ENCODE peak calls at places on chromosomes 13 and 19, in eight cellular contexts. P is heart left ventricle, Z is left ventricle myocardium inferior, J is glutamatergic neuron, G is tibial nerve, C is right lobe of liver, L is brain microvascular endothelial cell, K is AG09319. V is an unnamed sample.

GRCh38 chr19:49986354-49986753 is 25.4 kb upstream of the SIGLEC11 start:
- DNase-seq in P (no peak), Z (no peak), J (no peak), G (no peak), C (no peak), L (no peak), K (no peak), V (no peak)

GRCh38 chr19:13906525-13906904 is 514 bp downstream of the CC2D1A start:
- DNase-seq in P (no peak), Z (no peak), J (no peak), G (no peak), C (peak), L (no peak), K (no peak), V (no peak)

GRCh38 chr19:51472607-51473006 is 5.7 kb upstream of the CEACAM18 start:
- DNase-seq in P (no peak), Z (no peak), J (no peak), G (no peak), C (no peak), L (no peak), K (no peak), V (no peak)

GRCh38 chr13:61756031-61756430 is 340.4 kb upstream of the PCDH20 start:
- DNase-seq in P (no peak), Z (no peak), J (no peak), G (no peak), C (no peak), L (no peak), K (no peak), V (no peak)

GRCh38 chr19:33096005-33096404 is 15.0 kb downstream of the GPATCH1 start:
- DNase-seq in P (no peak), Z (no peak), J (no peak), G (no peak), C (no peak), L (no peak), K (no peak), V (no peak)

GRCh38 chr19:8681345-8682021 is 17.1 kb downstream of the ACTL9 start:
- DNase-seq in P (no peak), Z (no peak), J (no peak), G (no peak), C (no peak), L (no peak), K (no peak), V (no peak)

GRCh38 chr13:45333973-45334922 is 6.7 kb downstream of the TPT1 start:
- DNase-seq in P (no peak), Z (no peak), J (no peak), G (no peak), C (no peak), L (peak), K (no peak), V (no peak)

GRCh38 chr19:33282036-33282686 is 20.2 kb downstream of the CEBPA start:
- DNase-seq in P (no peak), Z (no peak), J (no peak), G (no peak), C (peak), L (no peak), K (no peak), V (no peak)

GRCh38 chr13:88919970-88920628 is 1248.9 kb downstream of the SLITRK5 start:
- DNase-seq in P (no peak), Z (no peak), J (no peak), G (no peak), C (no peak), L (no peak), K (no peak), V (no peak)

DNA sequence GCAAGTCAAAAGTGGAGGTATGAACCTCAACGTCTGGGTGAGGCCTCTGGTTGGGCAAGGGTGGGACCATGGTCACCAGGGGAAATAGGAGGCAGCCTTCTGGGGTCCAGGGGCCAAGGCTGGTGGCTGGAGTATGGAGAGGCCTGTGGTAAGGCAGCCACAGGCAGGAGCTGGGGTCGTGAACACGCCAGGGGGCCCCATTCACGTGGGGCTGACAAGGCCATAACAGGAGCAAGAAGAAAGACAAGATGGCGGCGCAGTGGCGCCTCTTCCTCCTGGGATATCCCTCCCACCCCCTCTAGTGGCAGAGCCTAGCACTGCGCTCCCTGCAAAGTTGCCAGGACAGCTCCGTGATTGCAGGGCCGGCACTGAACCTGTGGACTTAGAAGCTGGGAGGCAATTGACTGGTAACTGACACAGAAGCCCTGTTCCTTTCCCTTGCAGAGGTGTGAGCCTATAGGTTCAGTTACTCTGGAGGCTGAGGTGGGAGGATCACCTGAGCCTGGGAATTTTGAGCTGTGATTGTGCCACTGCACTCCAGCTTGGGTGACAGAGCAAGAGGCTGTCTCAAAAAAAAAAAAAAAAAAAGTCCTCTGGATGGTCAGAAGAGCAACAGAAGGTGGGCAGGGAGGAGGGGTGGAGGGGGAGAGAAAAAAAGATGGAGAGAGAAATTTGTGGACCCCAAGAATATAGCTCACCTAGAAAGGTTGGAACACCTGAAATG is 19.7 kb upstream of the EDDM13 start:
- DNase-seq in P (peak), Z (peak), J (peak), G (peak), C (peak), L (peak), K (peak), V (peak)
- TF ChIP-seq CTCF in P (peak), Z (peak), J (peak), G (peak), C (peak), L (peak), K (peak), V (peak)

GRCh38 chr13:28755546-28755870 is 36.7 kb upstream of the SLC46A3 start:
- DNase-seq in P (no peak), Z (no peak), J (no peak), G (no peak), C (no peak), L (no peak), K (no peak), V (no peak)
- TF ChIP-seq CTCF in P (no peak), Z (no peak), J (no peak), G (no peak), C (no peak), L (no peak), K (no peak), V (no peak)

GRCh38 chr13:110062777-110063442 is 244.0 kb downstream of the COL4A1 start:
- DNase-seq in P (no peak), Z (no peak), J (no peak), G (no peak), C (no peak), L (no peak), K (no peak), V (no peak)

GRCh38 chr13:110064022-110064421 is 242.9 kb downstream of the COL4A1 start:
- DNase-seq in P (no peak), Z (no peak), J (no peak), G (no peak), C (no peak), L (no peak), K (no peak), V (no peak)

GRCh38 chr13:110062077-110062776 is 244.7 kb downstream of the COL4A1 start:
- DNase-seq in P (peak), Z (peak), J (no peak), G (no peak), C (peak), L (no peak), K (no peak), V (no peak)

GRCh38 chr13:110063490-110063889 is 243.5 kb downstream of the COL4A1 start:
- DNase-seq in P (no peak), Z (no peak), J (no peak), G (no peak), C (no peak), L (no peak), K (no peak), V (no peak)

DNA sequence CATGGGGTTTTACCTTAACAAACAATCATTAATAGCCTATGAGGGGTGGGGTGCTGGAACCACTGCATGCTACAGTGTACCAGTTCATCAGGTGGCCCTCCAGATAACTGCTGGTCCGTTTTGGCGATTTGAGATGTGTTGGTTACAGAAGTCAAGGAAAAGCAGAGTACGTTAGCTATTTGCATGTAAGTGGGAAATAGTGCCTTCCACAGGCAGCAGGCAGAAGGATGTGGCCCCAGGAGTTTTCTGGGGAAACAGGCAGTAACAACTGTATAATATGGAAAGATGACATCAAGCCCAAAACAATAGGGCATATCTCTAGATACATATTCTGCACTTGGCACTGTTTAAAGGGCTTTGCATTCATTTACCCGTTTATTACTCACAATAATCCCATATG is 245.7 kb downstream of the COL4A1 start:
- DNase-seq in P (no peak), Z (no peak), J (no peak), G (no peak), C (no peak), L (no peak), K (no peak), V (no peak)
- TF ChIP-seq CTCF in P (no peak), Z (no peak), J (no peak), G (no peak), C (no peak), L (no peak), K (no peak), V (no peak)

GRCh38 chr19:2227415-2228156 is 8.5 kb downstream of the PLEKHJ1 start:
- DNase-seq in P (no peak), Z (no peak), J (no peak), G (no peak), C (peak), L (no peak), K (no peak), V (peak)

GRCh38 chr19:2226840-2227360 is 9.2 kb downstream of the PLEKHJ1 start:
- DNase-seq in P (no peak), Z (no peak), J (no peak), G (no peak), C (no peak), L (no peak), K (no peak), V (no peak)

GRCh38 chr19:2229103-2230028 is 6.8 kb downstream of the PLEKHJ1 start:
- DNase-seq in P (no peak), Z (no peak), J (no peak), G (no peak), C (peak), L (no peak), K (no peak), V (no peak)

GRCh38 chr19:2230029-2230531 is 6.0 kb downstream of the PLEKHJ1 start:
- DNase-seq in P (no peak), Z (no peak), J (no peak), G (no peak), C (no peak), L (no peak), K (no peak), V (no peak)

GRCh38 chr19:2228157-2229030 is 7.7 kb downstream of the PLEKHJ1 start:
- DNase-seq in P (no peak), Z (no peak), J (no peak), G (no peak), C (peak), L (no peak), K (no peak), V (no peak)
- TF ChIP-seq CTCF in P (no peak), Z (no peak), J (no peak), G (no peak), C (no peak), L (no peak), K (no peak), V (no peak)

DNA sequence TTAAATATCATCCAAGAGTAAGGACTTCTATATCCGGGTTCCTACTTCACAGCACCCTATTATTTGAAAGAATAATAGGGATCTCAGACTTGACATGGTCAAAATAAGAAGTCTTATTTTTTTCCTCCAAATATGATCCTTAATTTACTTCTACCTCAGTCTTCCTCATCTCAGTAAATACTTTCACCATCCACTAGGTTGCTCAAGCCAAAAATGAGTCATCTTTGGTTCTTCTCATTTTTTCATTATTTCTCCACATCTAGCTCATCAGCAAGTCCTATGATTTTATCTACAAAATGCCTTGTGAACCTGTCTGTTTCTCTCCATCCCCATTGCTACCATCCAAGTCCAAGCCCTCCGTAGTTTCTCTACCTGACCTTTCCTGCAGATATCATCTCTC is 121.9 kb upstream of the GJB6 start:
- DNase-seq in P (no peak), Z (no peak), J (no peak), G (no peak), C (no peak), L (no peak), K (no peak), V (no peak)
- TF ChIP-seq CTCF in P (no peak), Z (no peak), J (peak), G (no peak), C (no peak), L (no peak), K (no peak), V (no peak)

GRCh38 chr19:3556978-3557460 is 367 bp downstream of the MFSD12 start:
- DNase-seq in P (no peak), Z (no peak), J (peak), G (no peak), C (peak), L (no peak), K (no peak), V (no peak)
- TF ChIP-seq CTCF in P (peak), Z (peak), J (no peak), G (no peak), C (no peak), L (peak), K (no peak), V (no peak)

GRCh38 chr13:94224670-94225069 is 254.8 kb downstream of the DCT start:
- DNase-seq in P (no peak), Z (no peak), J (no peak), G (no peak), C (no peak), L (no peak), K (no peak), V (no peak)
- TF ChIP-seq CTCF in P (no peak), Z (no peak), J (no peak), G (no peak), C (peak), L (peak), K (peak), V (no peak)

DNA sequence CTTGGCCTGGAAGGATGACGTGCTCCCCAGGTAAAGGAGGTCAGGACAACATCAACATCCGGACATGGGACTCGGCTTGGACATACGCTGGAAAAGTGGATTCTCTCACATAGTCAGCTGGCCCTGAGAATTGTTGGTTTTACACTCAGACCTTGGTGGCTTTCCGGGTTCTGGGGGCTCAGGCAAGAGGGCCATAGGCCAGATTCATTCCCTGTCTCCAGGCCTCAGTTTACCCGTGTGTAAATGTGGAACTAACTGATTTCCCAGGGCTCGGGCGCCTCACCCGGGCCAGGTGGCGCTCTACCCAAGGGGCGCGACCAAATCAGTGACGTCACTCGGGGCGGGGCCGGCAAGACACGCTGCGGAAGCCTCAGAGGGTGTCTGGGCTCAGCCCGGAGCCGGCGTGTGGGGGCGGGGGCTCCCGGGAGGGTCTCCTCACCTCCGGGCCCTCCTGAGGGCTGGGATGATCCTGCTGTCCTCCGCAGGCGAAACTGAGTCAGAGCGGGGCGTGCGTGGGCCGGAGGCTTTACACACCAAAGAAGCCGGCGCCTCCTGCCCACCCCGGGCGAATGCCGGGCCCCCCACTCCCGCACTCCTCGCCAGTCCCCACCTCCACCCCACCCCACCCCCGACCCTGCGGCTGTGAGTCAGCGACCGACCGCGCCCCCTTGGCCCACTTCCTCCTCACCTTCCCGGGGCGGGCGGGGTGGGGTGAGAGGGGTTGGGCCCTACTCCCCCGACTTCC is 861 bp upstream of the VASP start:
- DNase-seq in P (peak), Z (peak), J (peak), G (peak), C (peak), L (peak), K (peak), V (peak)
- TF ChIP-seq CTCF in P (peak), Z (peak), J (no peak), G (peak), C (peak), L (peak), K (peak), V (peak)

GRCh38 chr13:97221989-97222700 is at the start of gene MBNL2:
- DNase-seq in P (peak), Z (peak), J (peak), G (peak), C (peak), L (peak), K (peak), V (peak)

GRCh38 chr13:97220151-97220900 is 1.8 kb upstream of the MBNL2 start:
- DNase-seq in P (no peak), Z (no peak), J (no peak), G (no peak), C (no peak), L (no peak), K (no peak), V (no peak)

GRCh38 chr13:97222934-97223710 is 989 bp downstream of the MBNL2 start:
- DNase-seq in P (no peak), Z (no peak), J (no peak), G (no peak), C (no peak), L (no peak), K (no peak), V (no peak)

GRCh38 chr13:97221046-97221445 is 1.1 kb upstream of the MBNL2 start:
- DNase-seq in P (no peak), Z (no peak), J (no peak), G (no peak), C (no peak), L (no peak), K (no peak), V (no peak)

GRCh38 chr13:97221491-97221890 is 642 bp upstream of the MBNL2 start:
- DNase-seq in P (no peak), Z (no peak), J (no peak), G (no peak), C (no peak), L (no peak), K (no peak), V (no peak)
- TF ChIP-seq CTCF in P (no peak), Z (no peak), J (no peak), G (no peak), C (no peak), L (no peak), K (no peak), V (no peak)

GRCh38 chr13:36817996-36818395 is 1.0 kb upstream of the RFXAP start:
- DNase-seq in P (no peak), Z (no peak), J (no peak), G (no peak), C (no peak), L (no peak), K (no peak), V (no peak)
- TF ChIP-seq CTCF in P (no peak), Z (no peak), J (no peak), G (no peak), C (no peak), L (no peak), K (no peak), V (no peak)

V was measured in GM10248.